ENCODE peak calls at places on chromosomes 11 and 22, in seven cellular contexts. One of them, this sample, is unnamed.

GRCh38 chr22:25702571-25703167 is 39.3 kb upstream of the MYO18B start:
- DNase-seq in IMR-90: no peak
- DNase-seq in H9: no peak
- DNase-seq in mesendoderm: no peak
- DNase-seq in mesenchymal stem cell: no peak
- DNase-seq in H1: no peak
- DNase-seq in neuronal stem cell: no peak
- DNase-seq in this sample: no peak

GRCh38 chr11:2449548-2450320 is 4.9 kb downstream of the KCNQ1 start:
- DNase-seq in neuronal stem cell: no peak
- DNase-seq in mesenchymal stem cell: no peak
- DNase-seq in H9: no peak
- DNase-seq in IMR-90: no peak
- DNase-seq in H1: no peak
- DNase-seq in mesendoderm: no peak
- DNase-seq in this sample: no peak

GRCh38 chr11:10617551-10617950 is 49.1 kb upstream of the LYVE1 start:
- DNase-seq in neuronal stem cell: no peak
- DNase-seq in H1: no peak
- DNase-seq in IMR-90: no peak
- DNase-seq in mesendoderm: no peak
- DNase-seq in H9: no peak
- DNase-seq in mesenchymal stem cell: no peak
- DNase-seq in this sample: no peak

GRCh38 chr11:6357222-6357621 is 33.1 kb upstream of the SMPD1 start:
- DNase-seq in H9: no peak
- DNase-seq in IMR-90: peak; percentile 95
- DNase-seq in H1: no peak
- DNase-seq in neuronal stem cell: no peak
- DNase-seq in mesenchymal stem cell: peak; percentile 87
- DNase-seq in mesendoderm: peak; percentile 73
- DNase-seq in this sample: peak; percentile 76

GRCh38 chr11:67268036-67268683 is 1.9 kb downstream of the GRK2 start:
- DNase-seq in H9: no peak
- DNase-seq in IMR-90: no peak
- DNase-seq in mesendoderm: no peak
- DNase-seq in H1: no peak
- DNase-seq in mesenchymal stem cell: no peak
- DNase-seq in neuronal stem cell: no peak
- DNase-seq in this sample: no peak

GRCh38 chr22:37801946-37802309 is 5.8 kb upstream of the GCAT start:
- DNase-seq in mesenchymal stem cell: no peak
- DNase-seq in H9: no peak
- DNase-seq in neuronal stem cell: no peak
- DNase-seq in IMR-90: no peak
- DNase-seq in H1: no peak
- DNase-seq in mesendoderm: no peak
- DNase-seq in this sample: peak; percentile 18

GRCh38 chr11:74678041-74678440 is 53.2 kb downstream of the CHRDL2 start:
- DNase-seq in H1: no peak
- DNase-seq in mesendoderm: no peak
- DNase-seq in H9: no peak
- DNase-seq in neuronal stem cell: no peak
- DNase-seq in mesenchymal stem cell: no peak
- DNase-seq in IMR-90: no peak
- DNase-seq in this sample: no peak

GRCh38 chr22:25759825-25760231 is 17.8 kb downstream of the MYO18B start:
- DNase-seq in mesendoderm: peak; percentile 74
- DNase-seq in neuronal stem cell: no peak
- DNase-seq in mesenchymal stem cell: peak; percentile 89
- DNase-seq in H1: no peak
- DNase-seq in IMR-90: peak; percentile 90
- DNase-seq in H9: no peak
- DNase-seq in this sample: peak; percentile 68

GRCh38 chr11:132228756-132229325 is 858.4 kb downstream of the NTM start:
- DNase-seq in mesenchymal stem cell: no peak
- DNase-seq in H1: no peak
- DNase-seq in neuronal stem cell: no peak
- DNase-seq in H9: no peak
- DNase-seq in IMR-90: peak; percentile 43
- DNase-seq in mesendoderm: peak; percentile 11
- DNase-seq in this sample: no peak

GRCh38 chr11:108863528-108863927 is 198.7 kb downstream of the DDX10 start:
- DNase-seq in mesenchymal stem cell: no peak
- DNase-seq in IMR-90: no peak
- DNase-seq in H1: no peak
- DNase-seq in H9: no peak
- DNase-seq in mesendoderm: no peak
- DNase-seq in neuronal stem cell: no peak
- DNase-seq in this sample: no peak

GRCh38 chr11:15278129-15278528 is 163.4 kb downstream of the INSC start:
- DNase-seq in mesenchymal stem cell: peak; percentile 64
- DNase-seq in H1: no peak
- DNase-seq in IMR-90: peak; percentile 29
- DNase-seq in neuronal stem cell: no peak
- DNase-seq in H9: no peak
- DNase-seq in mesendoderm: no peak
- DNase-seq in this sample: no peak

GRCh38 chr11:13328276-13328675 is 50.7 kb downstream of the BMAL1 start:
- DNase-seq in IMR-90: no peak
- DNase-seq in neuronal stem cell: no peak
- DNase-seq in H1: no peak
- DNase-seq in H9: no peak
- DNase-seq in mesenchymal stem cell: no peak
- DNase-seq in mesendoderm: no peak
- DNase-seq in this sample: no peak

GRCh38 chr11:62602141-62603071 is 741 bp upstream of the MTA2 start:
- DNase-seq in IMR-90: peak; percentile 46
- DNase-seq in mesendoderm: peak; percentile 85
- DNase-seq in H9: peak; percentile 72
- DNase-seq in mesenchymal stem cell: no peak
- DNase-seq in neuronal stem cell: no peak
- DNase-seq in H1: peak; percentile 77
- DNase-seq in this sample: peak; percentile 62

GRCh38 chr11:33685061-33685460 is 15.6 kb downstream of the C11orf91 start:
- DNase-seq in mesendoderm: no peak
- DNase-seq in IMR-90: peak; percentile 43
- DNase-seq in H1: no peak
- DNase-seq in mesenchymal stem cell: no peak
- DNase-seq in neuronal stem cell: no peak
- DNase-seq in H9: no peak
- DNase-seq in this sample: no peak

GRCh38 chr11:28464252-28464867 is 356.2 kb downstream of the METTL15 start:
- DNase-seq in neuronal stem cell: no peak
- DNase-seq in mesenchymal stem cell: peak; percentile 79
- DNase-seq in H1: no peak
- DNase-seq in IMR-90: peak; percentile 86
- DNase-seq in mesendoderm: no peak
- DNase-seq in H9: no peak
- DNase-seq in this sample: peak; percentile 48

GRCh38 chr22:26835929-26836528 is 178.6 kb downstream of the MIAT start:
- DNase-seq in H9: peak; percentile 84
- DNase-seq in IMR-90: peak; percentile 23
- DNase-seq in mesenchymal stem cell: peak; percentile 34
- DNase-seq in mesendoderm: peak; percentile 84
- DNase-seq in H1: peak; percentile 94
- DNase-seq in neuronal stem cell: peak; percentile 84
- DNase-seq in this sample: peak; percentile 6

GRCh38 chr11:107785401-107785800 is 73.2 kb downstream of the SLC35F2 start:
- DNase-seq in H9: no peak
- DNase-seq in IMR-90: peak; percentile 17
- DNase-seq in mesendoderm: no peak
- DNase-seq in mesenchymal stem cell: peak; percentile 22
- DNase-seq in neuronal stem cell: no peak
- DNase-seq in H1: peak; percentile 37
- DNase-seq in this sample: peak; percentile 45

GRCh38 chr11:61272731-61273130 is 22.4 kb downstream of the VWCE start:
- DNase-seq in neuronal stem cell: no peak
- DNase-seq in H9: no peak
- DNase-seq in H1: no peak
- DNase-seq in mesendoderm: no peak
- DNase-seq in mesenchymal stem cell: no peak
- DNase-seq in IMR-90: no peak
- DNase-seq in this sample: no peak

GRCh38 chr11:45167283-45167682 is 20.8 kb downstream of the PRDM11 start:
- DNase-seq in neuronal stem cell: no peak
- DNase-seq in mesendoderm: no peak
- DNase-seq in mesenchymal stem cell: no peak
- DNase-seq in IMR-90: no peak
- DNase-seq in H1: no peak
- DNase-seq in H9: no peak
- DNase-seq in this sample: no peak
- H3K4ac ChIP-seq in neuronal stem cell: no peak overlapping the region
- H3K4ac ChIP-seq in mesendoderm: no peak overlapping the region
- H3K4ac ChIP-seq in mesenchymal stem cell: no peak overlapping the region
- H3K4ac ChIP-seq in IMR-90: no peak overlapping the region
- H3K4ac ChIP-seq in H1: no peak overlapping the region
- H3K4ac ChIP-seq in H9: no peak overlapping the region
- H3K4ac ChIP-seq in this sample: no peak overlapping the region

GRCh38 chr22:47366026-47366767 is 603.7 kb downstream of the TBC1D22A start:
- DNase-seq in H9: no peak
- DNase-seq in mesendoderm: no peak
- DNase-seq in mesenchymal stem cell: no peak
- DNase-seq in neuronal stem cell: no peak
- DNase-seq in IMR-90: no peak
- DNase-seq in H1: no peak
- DNase-seq in this sample: no peak

GRCh38 chr22:47369431-47370015 is 607.1 kb downstream of the TBC1D22A start:
- DNase-seq in IMR-90: no peak
- DNase-seq in mesenchymal stem cell: no peak
- DNase-seq in neuronal stem cell: no peak
- DNase-seq in mesendoderm: no peak
- DNase-seq in H9: no peak
- DNase-seq in H1: no peak
- DNase-seq in this sample: no peak

GRCh38 chr22:47369020-47369419 is 606.6 kb downstream of the TBC1D22A start:
- DNase-seq in H9: peak; percentile 6
- DNase-seq in mesenchymal stem cell: no peak
- DNase-seq in neuronal stem cell: no peak
- DNase-seq in H1: no peak
- DNase-seq in IMR-90: no peak
- DNase-seq in mesendoderm: no peak
- DNase-seq in this sample: no peak

GRCh38 chr22:47367107-47367690 is 604.7 kb downstream of the TBC1D22A start:
- DNase-seq in mesenchymal stem cell: no peak
- DNase-seq in H9: peak; percentile 7
- DNase-seq in IMR-90: no peak
- DNase-seq in H1: no peak
- DNase-seq in mesendoderm: no peak
- DNase-seq in neuronal stem cell: no peak
- DNase-seq in this sample: no peak

DNA sequence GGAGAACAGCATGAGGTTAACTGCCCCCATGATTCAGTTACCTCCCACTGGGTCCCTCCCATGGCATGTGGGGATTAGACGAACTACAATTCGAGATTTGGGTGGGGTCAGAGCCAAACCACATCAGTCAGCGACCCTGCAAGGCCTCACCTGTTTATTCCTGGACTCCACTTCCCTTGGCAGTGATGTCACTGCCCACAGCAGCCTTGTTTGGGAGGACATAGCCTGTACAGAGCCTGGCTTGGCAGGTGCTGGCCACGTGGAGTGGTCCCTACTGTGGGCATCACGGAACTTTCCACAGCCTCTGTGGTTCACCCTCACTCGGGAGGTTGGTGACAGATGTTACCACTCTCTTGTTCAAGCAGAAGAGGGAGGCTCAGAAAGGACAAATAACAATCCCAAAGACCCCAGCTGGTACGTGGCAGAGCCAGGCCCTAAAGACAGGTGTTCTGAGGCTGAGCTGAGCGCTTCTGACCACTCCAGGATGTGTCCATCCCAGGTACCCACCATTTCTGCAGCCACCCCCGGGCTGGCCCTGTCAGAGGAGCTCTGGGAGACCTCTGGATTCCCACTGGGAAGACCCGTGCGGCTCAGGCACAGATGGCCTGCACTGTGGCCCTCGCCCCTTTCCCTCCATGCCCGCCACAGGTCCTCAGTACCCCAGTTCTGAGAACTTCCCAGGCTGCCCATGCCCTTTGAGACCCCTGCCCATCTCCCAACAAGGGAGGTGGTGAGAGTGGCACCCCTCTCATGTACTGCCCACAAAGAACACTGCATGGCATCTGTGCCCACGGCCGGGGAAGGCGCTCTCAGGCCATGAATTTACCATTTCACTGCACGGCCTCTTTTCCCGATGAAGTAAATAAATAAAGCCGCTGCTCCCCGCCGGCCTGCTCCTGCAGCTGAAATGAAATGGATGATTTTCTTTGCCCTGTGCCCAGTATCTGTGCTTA is 605.8 kb downstream of the TBC1D22A start:
- DNase-seq in mesenchymal stem cell: no peak
- DNase-seq in H1: no peak
- DNase-seq in mesendoderm: no peak
- DNase-seq in H9: peak; percentile 5
- DNase-seq in IMR-90: no peak
- DNase-seq in neuronal stem cell: no peak
- DNase-seq in this sample: no peak
- H3K4ac ChIP-seq in mesenchymal stem cell: no peak overlapping the region
- H3K4ac ChIP-seq in H1: no peak overlapping the region
- H3K4ac ChIP-seq in mesendoderm: no peak overlapping the region
- H3K4ac ChIP-seq in H9: no peak overlapping the region
- H3K4ac ChIP-seq in IMR-90: no peak overlapping the region
- H3K4ac ChIP-seq in neuronal stem cell: no peak overlapping the region
- H3K4ac ChIP-seq in this sample: no peak overlapping the region

GRCh38 chr11:73310076-73310475 is 2.0 kb downstream of the ARHGEF17 start:
- DNase-seq in IMR-90: no peak
- DNase-seq in mesendoderm: no peak
- DNase-seq in H9: no peak
- DNase-seq in H1: no peak
- DNase-seq in mesenchymal stem cell: no peak
- DNase-seq in neuronal stem cell: no peak
- DNase-seq in this sample: no peak
- H3K4ac ChIP-seq in IMR-90: peak overlapping the region; percentile 86
- H3K4ac ChIP-seq in mesendoderm: no peak overlapping the region
- H3K4ac ChIP-seq in H9: no peak overlapping the region
- H3K4ac ChIP-seq in H1: no peak overlapping the region
- H3K4ac ChIP-seq in mesenchymal stem cell: peak overlapping the region; percentile 35
- H3K4ac ChIP-seq in neuronal stem cell: no peak overlapping the region
- H3K4ac ChIP-seq in this sample: peak overlapping the region; percentile 80

GRCh38 chr22:50286275-50286674 is 16.1 kb upstream of the MAPK11 start:
- DNase-seq in H9: no peak
- DNase-seq in H1: no peak
- DNase-seq in mesendoderm: no peak
- DNase-seq in mesenchymal stem cell: no peak
- DNase-seq in neuronal stem cell: no peak
- DNase-seq in IMR-90: no peak
- DNase-seq in this sample: no peak

GRCh38 chr22:50283821-50284220 is 13.6 kb upstream of the MAPK11 start:
- DNase-seq in mesendoderm: no peak
- DNase-seq in IMR-90: no peak
- DNase-seq in mesenchymal stem cell: no peak
- DNase-seq in neuronal stem cell: no peak
- DNase-seq in H1: no peak
- DNase-seq in H9: no peak
- DNase-seq in this sample: no peak

GRCh38 chr22:50282361-50283144 is 12.4 kb upstream of the MAPK11 start:
- DNase-seq in H9: no peak
- DNase-seq in mesenchymal stem cell: peak; percentile 80
- DNase-seq in H1: no peak
- DNase-seq in neuronal stem cell: no peak
- DNase-seq in IMR-90: peak; percentile 77
- DNase-seq in mesendoderm: peak; percentile 77
- DNase-seq in this sample: peak; percentile 78

GRCh38 chr22:50285568-50286229 is 15.5 kb upstream of the MAPK11 start:
- DNase-seq in H9: no peak
- DNase-seq in mesendoderm: no peak
- DNase-seq in mesenchymal stem cell: no peak
- DNase-seq in IMR-90: no peak
- DNase-seq in neuronal stem cell: no peak
- DNase-seq in H1: no peak
- DNase-seq in this sample: no peak

GRCh38 chr22:50284479-50284878 is 14.3 kb upstream of the MAPK11 start:
- DNase-seq in H9: no peak
- DNase-seq in IMR-90: no peak
- DNase-seq in mesendoderm: no peak
- DNase-seq in H1: no peak
- DNase-seq in mesenchymal stem cell: no peak
- DNase-seq in neuronal stem cell: no peak
- DNase-seq in this sample: no peak
- H3K4ac ChIP-seq in H9: no peak overlapping the region
- H3K4ac ChIP-seq in IMR-90: no peak overlapping the region
- H3K4ac ChIP-seq in mesendoderm: no peak overlapping the region
- H3K4ac ChIP-seq in H1: no peak overlapping the region
- H3K4ac ChIP-seq in mesenchymal stem cell: no peak overlapping the region
- H3K4ac ChIP-seq in neuronal stem cell: no peak overlapping the region
- H3K4ac ChIP-seq in this sample: no peak overlapping the region